ENCODE peak calls at places on chromosomes 3 and 15, in seven cellular contexts. One of them, this sample, is unnamed.

GRCh38 chr15:77104155-77104554 is 33.2 kb upstream of the TSPAN3 start:
- DNase-seq in cardiac muscle cell: peak; percentile 58
- DNase-seq in hepatocyte: no peak
- DNase-seq in mesothelial cell of epicardium: no peak
- DNase-seq in AG04449: no peak
- DNase-seq in endothelial cell: no peak
- DNase-seq in nephron progenitor cell: no peak
- DNase-seq in this sample: no peak

GRCh38 chr3:25826510-25826909 is 36.6 kb downstream of the OXSM start:
- DNase-seq in mesothelial cell of epicardium: no peak
- DNase-seq in cardiac muscle cell: no peak
- DNase-seq in AG04449: no peak
- DNase-seq in hepatocyte: no peak
- DNase-seq in nephron progenitor cell: no peak
- DNase-seq in endothelial cell: peak; percentile 8
- DNase-seq in this sample: no peak

GRCh38 chr3:106345353-106346027 is 476.7 kb upstream of the CBLB start:
- DNase-seq in nephron progenitor cell: no peak
- DNase-seq in endothelial cell: no peak
- DNase-seq in mesothelial cell of epicardium: no peak
- DNase-seq in cardiac muscle cell: peak; percentile 94
- DNase-seq in hepatocyte: peak; percentile 34
- DNase-seq in AG04449: peak; percentile 100
- DNase-seq in this sample: peak; percentile 93

GRCh38 chr3:105944281-105944680 is 75.5 kb upstream of the CBLB start:
- DNase-seq in mesothelial cell of epicardium: no peak
- DNase-seq in nephron progenitor cell: no peak
- DNase-seq in hepatocyte: no peak
- DNase-seq in cardiac muscle cell: no peak
- DNase-seq in AG04449: no peak
- DNase-seq in endothelial cell: no peak
- DNase-seq in this sample: peak; percentile 67

GRCh38 chr3:173465112-173465511 is 67.6 kb downstream of the NLGN1 start:
- DNase-seq in hepatocyte: no peak
- DNase-seq in cardiac muscle cell: peak; percentile 36
- DNase-seq in nephron progenitor cell: no peak
- DNase-seq in mesothelial cell of epicardium: no peak
- DNase-seq in AG04449: peak; percentile 59
- DNase-seq in endothelial cell: no peak
- DNase-seq in this sample: peak; percentile 70

GRCh38 chr3:110814170-110815007 is 257.2 kb upstream of the NECTIN3 start:
- DNase-seq in cardiac muscle cell: peak; percentile 81
- DNase-seq in AG04449: peak; percentile 70
- DNase-seq in nephron progenitor cell: no peak
- DNase-seq in mesothelial cell of epicardium: no peak
- DNase-seq in hepatocyte: peak; percentile 23
- DNase-seq in endothelial cell: no peak
- DNase-seq in this sample: peak; percentile 91

GRCh38 chr3:112394008-112394616 is 61.2 kb downstream of the CD200 start:
- DNase-seq in endothelial cell: no peak
- DNase-seq in cardiac muscle cell: peak; percentile 65
- DNase-seq in AG04449: no peak
- DNase-seq in hepatocyte: no peak
- DNase-seq in nephron progenitor cell: no peak
- DNase-seq in mesothelial cell of epicardium: no peak
- DNase-seq in this sample: no peak

GRCh38 chr3:31485206-31485605 is 47.5 kb upstream of the STT3B start:
- DNase-seq in cardiac muscle cell: no peak
- DNase-seq in hepatocyte: no peak
- DNase-seq in endothelial cell: no peak
- DNase-seq in nephron progenitor cell: no peak
- DNase-seq in AG04449: no peak
- DNase-seq in mesothelial cell of epicardium: no peak
- DNase-seq in this sample: no peak

GRCh38 chr3:165202995-165203394 is 6.8 kb upstream of the SLITRK3 start:
- DNase-seq in mesothelial cell of epicardium: no peak
- DNase-seq in cardiac muscle cell: no peak
- DNase-seq in AG04449: no peak
- DNase-seq in hepatocyte: no peak
- DNase-seq in nephron progenitor cell: no peak
- DNase-seq in endothelial cell: no peak
- DNase-seq in this sample: no peak

GRCh38 chr3:114214542-114215341 is 22.6 kb downstream of the ZNF80 start:
- DNase-seq in AG04449: no peak
- DNase-seq in mesothelial cell of epicardium: no peak
- DNase-seq in hepatocyte: no peak
- DNase-seq in endothelial cell: no peak
- DNase-seq in nephron progenitor cell: no peak
- DNase-seq in cardiac muscle cell: no peak
- DNase-seq in this sample: no peak

GRCh38 chr3:188946837-188947236 is 224.9 kb upstream of the TPRG1 start:
- DNase-seq in nephron progenitor cell: no peak
- DNase-seq in AG04449: no peak
- DNase-seq in endothelial cell: no peak
- DNase-seq in cardiac muscle cell: peak; percentile 57
- DNase-seq in hepatocyte: peak; percentile 13
- DNase-seq in mesothelial cell of epicardium: no peak
- DNase-seq in this sample: no peak

GRCh38 chr3:99656606-99657005 is 18.2 kb downstream of the COL8A1 start:
- DNase-seq in mesothelial cell of epicardium: no peak
- DNase-seq in hepatocyte: no peak
- DNase-seq in cardiac muscle cell: no peak
- DNase-seq in AG04449: no peak
- DNase-seq in nephron progenitor cell: no peak
- DNase-seq in endothelial cell: no peak
- DNase-seq in this sample: no peak

GRCh38 chr3:152458725-152459515 is 190.2 kb downstream of the MBNL1 start:
- DNase-seq in cardiac muscle cell: peak; percentile 40
- DNase-seq in nephron progenitor cell: no peak
- DNase-seq in AG04449: no peak
- DNase-seq in endothelial cell: no peak
- DNase-seq in mesothelial cell of epicardium: no peak
- DNase-seq in hepatocyte: no peak
- DNase-seq in this sample: no peak

GRCh38 chr3:55541456-55541855 is 54.4 kb upstream of the WNT5A start:
- DNase-seq in nephron progenitor cell: no peak
- DNase-seq in AG04449: no peak
- DNase-seq in endothelial cell: no peak
- DNase-seq in hepatocyte: no peak
- DNase-seq in cardiac muscle cell: no peak
- DNase-seq in mesothelial cell of epicardium: no peak
- DNase-seq in this sample: no peak

GRCh38 chr3:63914312-63914711 is 2.1 kb upstream of the SCAANT1 start:
- DNase-seq in cardiac muscle cell: peak; percentile 78
- DNase-seq in hepatocyte: no peak
- DNase-seq in nephron progenitor cell: no peak
- DNase-seq in endothelial cell: no peak
- DNase-seq in mesothelial cell of epicardium: no peak
- DNase-seq in AG04449: no peak
- DNase-seq in this sample: peak; percentile 81

GRCh38 chr3:63911395-63911900 is 735 bp downstream of the SCAANT1 start:
- DNase-seq in endothelial cell: no peak
- DNase-seq in mesothelial cell of epicardium: no peak
- DNase-seq in nephron progenitor cell: no peak
- DNase-seq in cardiac muscle cell: peak; percentile 4
- DNase-seq in AG04449: no peak
- DNase-seq in hepatocyte: no peak
- DNase-seq in this sample: peak; percentile 42

GRCh38 chr3:63910873-63911272 is 1.3 kb downstream of the SCAANT1 start:
- DNase-seq in hepatocyte: no peak
- DNase-seq in mesothelial cell of epicardium: no peak
- DNase-seq in endothelial cell: no peak
- DNase-seq in nephron progenitor cell: no peak
- DNase-seq in AG04449: no peak
- DNase-seq in cardiac muscle cell: no peak
- DNase-seq in this sample: peak; percentile 45

GRCh38 chr3:63912768-63913588 is 795 bp upstream of the SCAANT1 start:
- DNase-seq in mesothelial cell of epicardium: no peak
- DNase-seq in nephron progenitor cell: peak; percentile 20
- DNase-seq in endothelial cell: peak; percentile 31
- DNase-seq in AG04449: no peak
- DNase-seq in cardiac muscle cell: peak; percentile 70
- DNase-seq in hepatocyte: peak; percentile 84
- DNase-seq in this sample: peak; percentile 47

DNA sequence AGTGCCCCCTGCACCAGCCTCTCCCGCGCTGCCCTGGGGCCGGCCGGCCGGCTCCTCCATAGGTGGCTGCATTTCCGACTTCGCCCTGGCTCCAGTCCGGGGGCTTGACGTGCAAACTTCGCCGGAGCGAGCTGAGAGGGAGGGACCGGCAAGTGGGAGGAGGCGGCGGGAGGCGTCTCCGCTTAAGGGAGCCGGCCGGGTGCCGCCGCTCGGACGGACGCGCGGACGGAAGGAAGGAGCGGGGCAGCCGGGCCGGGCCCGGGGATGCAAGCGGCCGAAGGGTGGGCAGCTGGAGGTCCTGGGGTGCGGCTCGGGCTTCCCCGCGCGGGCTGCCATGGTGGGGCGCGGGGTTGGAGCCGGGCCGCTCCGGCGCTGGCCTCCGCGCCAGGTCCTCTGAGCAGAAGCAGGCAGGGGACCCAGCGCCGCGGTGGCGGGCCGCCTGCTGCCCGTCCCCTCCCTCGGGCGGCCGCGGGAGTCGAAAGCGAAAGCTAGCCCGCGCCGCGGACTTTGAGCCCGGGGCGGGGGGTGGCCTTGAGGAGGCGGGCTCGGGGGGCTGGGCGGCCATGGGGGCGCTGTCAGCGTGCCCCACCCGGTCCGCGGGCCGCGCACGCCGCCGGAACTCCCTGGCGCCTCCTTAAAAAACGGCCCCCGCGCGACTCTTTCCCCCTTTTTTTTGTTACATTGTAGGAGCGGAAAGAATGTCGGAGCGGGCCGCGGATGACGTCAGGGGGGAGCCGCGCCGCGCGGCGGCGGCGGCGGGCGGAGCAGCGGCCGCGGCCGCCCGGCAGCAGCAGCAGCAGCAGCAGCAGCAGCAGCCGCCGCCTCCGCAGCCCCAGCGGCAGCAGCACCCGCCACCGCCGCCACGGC is at the start of gene SCAANT1:
- DNase-seq in cardiac muscle cell: peak; percentile 95
- DNase-seq in hepatocyte: peak; percentile 94
- DNase-seq in AG04449: no peak
- DNase-seq in endothelial cell: peak; percentile 81
- DNase-seq in mesothelial cell of epicardium: peak; percentile 71
- DNase-seq in nephron progenitor cell: peak; percentile 83
- DNase-seq in this sample: peak; percentile 75
- TF ChIP-seq CTCF in cardiac muscle cell: no peak
- TF ChIP-seq CTCF in hepatocyte: no peak
- TF ChIP-seq CTCF in AG04449: no peak
- TF ChIP-seq CTCF in endothelial cell: no peak
- TF ChIP-seq CTCF in mesothelial cell of epicardium: no peak
- TF ChIP-seq CTCF in nephron progenitor cell: no peak
- TF ChIP-seq CTCF in this sample: no peak

DNA sequence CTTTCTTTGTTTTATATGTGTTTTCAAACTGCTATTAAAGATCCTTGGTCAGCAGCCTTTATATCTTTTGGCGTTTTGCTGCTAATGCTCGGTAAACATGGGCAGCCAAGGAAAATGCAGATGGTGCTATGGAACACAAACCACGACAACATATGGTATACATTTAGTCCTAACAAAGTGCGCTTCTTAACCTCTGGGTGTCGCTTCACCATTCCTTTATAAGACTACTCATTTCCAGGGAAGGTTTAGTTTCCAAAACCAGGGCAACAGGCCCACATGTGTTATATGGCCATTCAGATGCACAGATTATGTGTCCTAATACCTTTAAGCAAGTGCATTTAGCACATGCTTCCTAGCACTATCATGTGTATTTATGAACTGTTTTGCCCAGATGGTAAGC is 14.7 kb downstream of the SHOX2 start:
- DNase-seq in hepatocyte: no peak
- DNase-seq in endothelial cell: no peak
- DNase-seq in cardiac muscle cell: peak; percentile 65
- DNase-seq in nephron progenitor cell: no peak
- DNase-seq in mesothelial cell of epicardium: no peak
- DNase-seq in AG04449: no peak
- DNase-seq in this sample: peak; percentile 36
- TF ChIP-seq CTCF in hepatocyte: peak; percentile 32
- TF ChIP-seq CTCF in endothelial cell: no peak
- TF ChIP-seq CTCF in cardiac muscle cell: peak; percentile 45
- TF ChIP-seq CTCF in nephron progenitor cell: peak; percentile 35
- TF ChIP-seq CTCF in mesothelial cell of epicardium: no peak
- TF ChIP-seq CTCF in AG04449: peak; percentile 57
- TF ChIP-seq CTCF in this sample: peak; percentile 42

GRCh38 chr3:9000041-9000440 is 36.8 kb upstream of the RAD18 start:
- DNase-seq in cardiac muscle cell: no peak
- DNase-seq in AG04449: no peak
- DNase-seq in nephron progenitor cell: no peak
- DNase-seq in hepatocyte: no peak
- DNase-seq in endothelial cell: no peak
- DNase-seq in mesothelial cell of epicardium: no peak
- DNase-seq in this sample: no peak

GRCh38 chr3:8994226-8994625 is 31.0 kb upstream of the RAD18 start:
- DNase-seq in nephron progenitor cell: no peak
- DNase-seq in mesothelial cell of epicardium: no peak
- DNase-seq in cardiac muscle cell: no peak
- DNase-seq in AG04449: no peak
- DNase-seq in hepatocyte: no peak
- DNase-seq in endothelial cell: no peak
- DNase-seq in this sample: no peak

GRCh38 chr3:8997151-8997550 is 33.9 kb upstream of the RAD18 start:
- DNase-seq in AG04449: no peak
- DNase-seq in nephron progenitor cell: no peak
- DNase-seq in endothelial cell: no peak
- DNase-seq in cardiac muscle cell: no peak
- DNase-seq in mesothelial cell of epicardium: no peak
- DNase-seq in hepatocyte: no peak
- DNase-seq in this sample: no peak

GRCh38 chr3:8996216-8996615 is 32.9 kb upstream of the RAD18 start:
- DNase-seq in nephron progenitor cell: no peak
- DNase-seq in cardiac muscle cell: no peak
- DNase-seq in AG04449: no peak
- DNase-seq in hepatocyte: no peak
- DNase-seq in endothelial cell: no peak
- DNase-seq in mesothelial cell of epicardium: no peak
- DNase-seq in this sample: no peak

GRCh38 chr3:8996681-8997121 is 33.4 kb upstream of the RAD18 start:
- DNase-seq in hepatocyte: peak; percentile 52
- DNase-seq in AG04449: no peak
- DNase-seq in nephron progenitor cell: peak; percentile 34
- DNase-seq in mesothelial cell of epicardium: no peak
- DNase-seq in endothelial cell: peak; percentile 30
- DNase-seq in cardiac muscle cell: peak; percentile 67
- DNase-seq in this sample: no peak
- TF ChIP-seq CTCF in hepatocyte: peak; percentile 38
- TF ChIP-seq CTCF in AG04449: peak; percentile 34
- TF ChIP-seq CTCF in nephron progenitor cell: peak; percentile 17
- TF ChIP-seq CTCF in mesothelial cell of epicardium: no peak
- TF ChIP-seq CTCF in endothelial cell: no peak
- TF ChIP-seq CTCF in cardiac muscle cell: peak; percentile 53
- TF ChIP-seq CTCF in this sample: no peak

DNA sequence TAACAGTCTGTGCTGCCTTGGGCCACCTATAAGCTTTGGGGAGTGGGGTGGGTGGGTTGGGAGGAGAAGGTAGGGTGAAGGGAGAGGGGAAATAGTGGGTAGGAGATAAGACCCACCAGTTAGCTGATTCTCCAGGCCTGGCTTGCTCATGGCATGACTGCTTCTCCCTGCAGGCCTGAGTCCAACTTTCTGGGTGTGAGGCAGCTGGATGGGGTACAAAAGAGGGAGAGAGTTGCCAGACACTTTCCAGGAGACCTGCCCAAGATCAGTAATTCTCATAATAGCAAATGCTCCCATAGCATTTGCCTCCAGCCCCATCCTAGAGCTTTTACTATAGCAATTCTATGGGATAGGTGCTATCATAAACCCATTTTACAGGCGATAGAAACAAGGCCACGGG is 7.7 kb downstream of the CGNL1 start:
- DNase-seq in nephron progenitor cell: no peak
- DNase-seq in mesothelial cell of epicardium: no peak
- DNase-seq in endothelial cell: no peak
- DNase-seq in AG04449: no peak
- DNase-seq in cardiac muscle cell: peak; percentile 56
- DNase-seq in hepatocyte: no peak
- DNase-seq in this sample: no peak
- TF ChIP-seq CTCF in nephron progenitor cell: no peak
- TF ChIP-seq CTCF in mesothelial cell of epicardium: no peak
- TF ChIP-seq CTCF in endothelial cell: no peak
- TF ChIP-seq CTCF in AG04449: no peak
- TF ChIP-seq CTCF in cardiac muscle cell: no peak
- TF ChIP-seq CTCF in hepatocyte: no peak
- TF ChIP-seq CTCF in this sample: no peak

This sample was measured in bronchial epithelial cell.